ENCODE peak calls at places on chromosome 11, in four cellular contexts. R, M, N and V are unnamed samples.

GRCh38 chr11:690738-691633 is 4.0 kb downstream of the DEAF1 start:
- DNase-seq in R (no peak), M (no peak), N (no peak), V (no peak)

GRCh38 chr11:61498767-61499341 is 9.7 kb upstream of the LRRC10B start:
- DNase-seq in R (no peak), M (no peak), N (no peak), V (no peak)

GRCh38 chr11:73029408-73029807 is 112.7 kb downstream of the FCHSD2 start:
- DNase-seq in R (no peak), M (no peak), N (no peak), V (no peak)

GRCh38 chr11:16468735-16469446 is 112.5 kb upstream of the SOX6 start:
- DNase-seq in R (no peak), M (no peak), N (no peak), V (no peak)

GRCh38 chr11:1546077-1546535 is 26.0 kb downstream of the DUSP8 start:
- DNase-seq in R (peak), M (no peak), N (no peak), V (no peak)

GRCh38 chr11:746289-747175 is 732 bp upstream of the TALDO1 start:
- DNase-seq in R (no peak), M (peak), N (peak), V (no peak)

GRCh38 chr11:65204646-65205601 is 23.2 kb downstream of the CAPN1 start:
- DNase-seq in R (peak), M (peak), N (peak), V (no peak)

GRCh38 chr11:123386746-123387510 is 43.1 kb upstream of the GRAMD1B start:
- DNase-seq in R (no peak), M (no peak), N (no peak), V (no peak)

GRCh38 chr11:57203359-57203758 is 21.6 kb downstream of the LRRC55 start:
- DNase-seq in R (no peak), M (no peak), N (no peak), V (no peak)

GRCh38 chr11:122897606-122898210 is 15.1 kb downstream of the JHY start:
- DNase-seq in R (no peak), M (peak), N (no peak), V (no peak)

GRCh38 chr11:14894657-14895598 is 2.9 kb upstream of the CYP2R1 start:
- DNase-seq in R (no peak), M (no peak), N (no peak), V (no peak)

GRCh38 chr11:33063326-33063775 is 24.0 kb downstream of the TCP11L1 start:
- DNase-seq in R (no peak), M (peak), N (no peak), V (no peak)